ENCODE peak calls at places on chromosomes 13 and 19, in six cellular contexts. G is tibial artery, I is IMR-90, O is neural crest cell, F is tibial nerve, R is esophagus muscularis mucosa. A is an unnamed sample.

GRCh38 chr13:94195715-94196114 is 283.8 kb downstream of the DCT start:
- DNase-seq in G (no peak), I (peak), O (no peak), F (no peak), R (no peak), A (no peak)

GRCh38 chr13:90541346-90541745 is 806.1 kb upstream of the MIR17HG start:
- DNase-seq in G (no peak), I (no peak), O (no peak), F (no peak), R (no peak), A (no peak)

GRCh38 chr13:112349681-112350080 is 26.5 kb upstream of the SPACA7 start:
- DNase-seq in G (no peak), I (no peak), O (no peak), F (no peak), R (no peak), A (no peak)

GRCh38 chr13:100725472-100725871 is 50.9 kb upstream of the TMTC4 start:
- DNase-seq in G (no peak), I (no peak), O (no peak), F (no peak), R (no peak), A (no peak)

GRCh38 chr13:113836917-113837553 is 26.8 kb downstream of the GAS6 start:
- DNase-seq in G (peak), I (peak), O (no peak), F (peak), R (no peak), A (no peak)

GRCh38 chr19:42254083-42254849 is 662 bp downstream of the ERF start:
- DNase-seq in G (peak), I (peak), O (peak), F (peak), R (peak), A (no peak)

GRCh38 chr13:67133476-67133875 is 96.7 kb downstream of the PCDH9 start:
- DNase-seq in G (no peak), I (peak), O (no peak), F (no peak), R (no peak), A (no peak)

GRCh38 chr13:95573226-95573625 is 20.7 kb downstream of the CLDN10 start:
- DNase-seq in G (no peak), I (peak), O (no peak), F (no peak), R (no peak), A (no peak)

GRCh38 chr13:101751488-101751887 is 299.0 kb downstream of the ITGBL1 start:
- DNase-seq in G (no peak), I (peak), O (no peak), F (no peak), R (no peak), A (no peak)

GRCh38 chr13:22114630-22115311 is 443.9 kb downstream of the FGF9 start:
- DNase-seq in G (no peak), I (peak), O (no peak), F (no peak), R (no peak), A (no peak)

GRCh38 chr13:107650081-107650701 is 565.1 kb downstream of the LIG4 start:
- DNase-seq in G (peak), I (peak), O (peak), F (peak), R (no peak), A (peak)

GRCh38 chr19:38669532-38669931 is 22.1 kb downstream of the ACTN4 start:
- DNase-seq in G (no peak), I (no peak), O (no peak), F (no peak), R (no peak), A (no peak)

GRCh38 chr13:20873348-20873747 is 29.2 kb downstream of the XPO4 start:
- DNase-seq in G (no peak), I (peak), O (no peak), F (no peak), R (no peak), A (no peak)

GRCh38 chr19:23991170-23991569 is 76.5 kb downstream of the ZNF726 start:
- DNase-seq in G (no peak), I (no peak), O (no peak), F (no peak), R (no peak), A (no peak)

GRCh38 chr13:32209670-32210069 is 105.5 kb downstream of the ZAR1L start:
- DNase-seq in G (no peak), I (peak), O (no peak), F (no peak), R (peak), A (no peak)

GRCh38 chr19:21604351-21604926 is 99.0 kb downstream of the ZNF429 start:
- DNase-seq in G (no peak), I (peak), O (no peak), F (no peak), R (no peak), A (no peak)

GRCh38 chr19:34556500-34556899 is 74.9 kb downstream of the WTIP start:
- DNase-seq in G (no peak), I (no peak), O (peak), F (no peak), R (no peak), A (no peak)

GRCh38 chr19:20397292-20397691 is 168.3 kb downstream of the ZNF737 start:
- DNase-seq in G (no peak), I (no peak), O (no peak), F (no peak), R (no peak), A (no peak)

GRCh38 chr13:21465710-21466160 is 6.6 kb upstream of the ZDHHC20 start:
- DNase-seq in G (no peak), I (no peak), O (no peak), F (no peak), R (no peak), A (no peak)

GRCh38 chr19:17420267-17420924 is 549 bp downstream of the MVB12A start:
- DNase-seq in G (peak), I (no peak), O (peak), F (no peak), R (no peak), A (peak)

GRCh38 chr19:39237200-39238184 is 7.3 kb downstream of the IFNL3 start:
- DNase-seq in G (no peak), I (no peak), O (no peak), F (no peak), R (no peak), A (no peak)

GRCh38 chr19:15280915-15281683 is 48.9 kb upstream of the EPHX3 start:
- DNase-seq in G (peak), I (peak), O (no peak), F (peak), R (peak), A (peak)
- TF ChIP-seq CTCF in G (peak), I (peak), O (no peak), F (no peak), R (no peak), A (no peak)

GRCh38 chr19:4061683-4062575 is 4.8 kb downstream of the ZBTB7A start:
- DNase-seq in G (no peak), I (no peak), O (no peak), F (no peak), R (no peak), A (no peak)

GRCh38 chr19:4064551-4065260 is 2.0 kb downstream of the ZBTB7A start:
- DNase-seq in G (peak), I (no peak), O (no peak), F (no peak), R (no peak), A (no peak)

GRCh38 chr19:4064073-4064550 is 2.6 kb downstream of the ZBTB7A start:
- DNase-seq in G (no peak), I (peak), O (no peak), F (no peak), R (no peak), A (no peak)

GRCh38 chr19:4062576-4063368 is 3.9 kb downstream of the ZBTB7A start:
- DNase-seq in G (no peak), I (no peak), O (no peak), F (no peak), R (no peak), A (no peak)

DNA sequence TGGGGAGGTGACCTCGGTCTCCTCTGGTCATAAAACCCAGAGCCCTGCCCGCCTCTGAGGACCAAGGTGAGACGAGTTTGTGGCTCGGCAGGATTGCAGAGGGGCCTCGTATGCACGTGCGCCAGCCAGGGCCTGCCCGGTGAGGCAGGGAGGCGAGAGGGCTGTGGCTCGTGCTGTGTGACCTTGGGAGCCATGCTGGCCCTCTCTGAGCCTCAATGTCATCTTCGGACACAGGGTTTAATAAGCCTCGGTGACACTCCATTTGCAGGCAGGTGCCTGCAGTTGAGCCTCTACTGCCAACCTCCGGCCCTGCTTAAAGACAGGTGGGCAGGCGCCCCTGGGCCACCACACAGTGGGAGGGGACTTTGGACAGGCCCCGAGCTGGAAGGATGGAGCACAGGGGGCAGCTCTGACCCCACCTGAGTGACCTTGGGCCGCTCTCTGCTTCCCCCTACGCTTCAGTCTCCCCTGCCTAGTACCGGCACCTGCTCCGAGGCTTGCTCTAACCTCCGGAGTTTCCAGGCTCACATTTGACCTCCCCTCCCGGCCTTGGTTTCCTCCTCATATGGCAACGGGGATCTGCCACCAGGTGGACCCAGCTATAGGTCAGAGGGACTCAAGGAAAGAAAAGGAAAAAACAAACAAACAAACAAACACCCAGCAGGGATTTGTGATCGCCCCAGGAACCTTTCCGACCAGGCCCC is 3.2 kb downstream of the ZBTB7A start:
- DNase-seq in G (no peak), I (no peak), O (no peak), F (no peak), R (no peak), A (no peak)
- TF ChIP-seq CTCF in G (no peak), I (no peak), O (no peak), F (no peak), R (no peak), A (no peak)

GRCh38 chr13:34941835-34942731 is at the start of gene NBEA:
- DNase-seq in G (peak), I (peak), O (peak), F (peak), R (peak), A (peak)
- TF ChIP-seq CTCF in G (peak), I (no peak), O (peak), F (peak), R (no peak), A (peak)

GRCh38 chr19:33302974-33303790 is 848 bp upstream of the CEBPA start:
- DNase-seq in G (peak), I (peak), O (peak), F (no peak), R (no peak), A (peak)

GRCh38 chr19:33306191-33306590 is 3.9 kb upstream of the CEBPA start:
- DNase-seq in G (no peak), I (no peak), O (no peak), F (no peak), R (no peak), A (no peak)

GRCh38 chr19:33303791-33304759 is 1.7 kb upstream of the CEBPA start:
- DNase-seq in G (no peak), I (no peak), O (no peak), F (no peak), R (no peak), A (no peak)

GRCh38 chr19:33306853-33307792 is 4.8 kb upstream of the CEBPA start:
- DNase-seq in G (no peak), I (no peak), O (no peak), F (no peak), R (no peak), A (no peak)

DNA sequence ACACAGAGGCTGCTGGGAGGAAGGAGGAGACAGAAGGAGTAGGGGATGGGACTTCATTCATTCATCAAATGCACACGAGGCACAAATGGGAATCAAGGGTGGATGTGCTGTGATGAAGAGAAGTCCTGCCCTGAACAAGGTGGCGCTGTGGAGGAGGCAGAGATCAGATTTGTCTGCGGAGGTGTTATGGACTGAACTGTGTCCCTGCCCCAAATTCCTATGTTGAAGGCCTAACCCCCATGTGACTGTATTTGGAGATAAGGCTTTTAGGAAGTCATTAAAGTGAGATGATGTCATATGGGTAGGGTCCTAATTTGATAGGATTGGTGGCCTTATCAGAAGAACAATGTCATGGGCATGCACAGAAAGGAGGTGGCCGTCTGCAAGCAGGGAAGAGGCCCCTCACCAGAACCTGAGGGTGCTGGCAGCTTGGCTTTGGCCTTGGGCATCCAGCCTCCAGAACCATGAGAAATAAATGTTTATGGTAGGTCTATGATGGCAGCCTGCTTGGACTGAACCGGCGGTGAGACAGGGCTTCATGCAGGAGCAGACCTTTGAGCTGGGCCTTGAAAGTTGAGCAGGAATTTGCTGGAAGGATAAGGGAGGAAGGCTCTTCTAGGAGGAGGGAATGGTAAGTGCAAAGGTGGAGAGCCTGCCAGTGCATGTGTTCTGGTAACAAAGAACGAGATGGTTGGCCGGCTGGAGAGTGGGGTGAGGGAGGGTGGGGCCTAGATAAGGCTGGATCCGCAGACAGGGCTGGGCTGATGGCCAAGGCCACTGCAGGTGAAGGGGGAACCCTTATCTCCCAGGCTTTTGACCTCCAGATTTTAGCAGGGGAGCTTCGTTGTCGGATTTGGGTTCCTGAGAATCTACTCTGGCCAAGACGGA is 2.7 kb upstream of the CEBPA start:
- DNase-seq in G (no peak), I (no peak), O (no peak), F (no peak), R (no peak), A (no peak)
- TF ChIP-seq CTCF in G (no peak), I (no peak), O (no peak), F (no peak), R (no peak), A (no peak)

GRCh38 chr13:76884167-76884566 is 2.0 kb downstream of the KCTD12 start:
- DNase-seq in G (peak), I (no peak), O (no peak), F (peak), R (no peak), A (no peak)
- TF ChIP-seq CTCF in G (no peak), I (no peak), O (peak), F (peak), R (peak), A (no peak)

DNA sequence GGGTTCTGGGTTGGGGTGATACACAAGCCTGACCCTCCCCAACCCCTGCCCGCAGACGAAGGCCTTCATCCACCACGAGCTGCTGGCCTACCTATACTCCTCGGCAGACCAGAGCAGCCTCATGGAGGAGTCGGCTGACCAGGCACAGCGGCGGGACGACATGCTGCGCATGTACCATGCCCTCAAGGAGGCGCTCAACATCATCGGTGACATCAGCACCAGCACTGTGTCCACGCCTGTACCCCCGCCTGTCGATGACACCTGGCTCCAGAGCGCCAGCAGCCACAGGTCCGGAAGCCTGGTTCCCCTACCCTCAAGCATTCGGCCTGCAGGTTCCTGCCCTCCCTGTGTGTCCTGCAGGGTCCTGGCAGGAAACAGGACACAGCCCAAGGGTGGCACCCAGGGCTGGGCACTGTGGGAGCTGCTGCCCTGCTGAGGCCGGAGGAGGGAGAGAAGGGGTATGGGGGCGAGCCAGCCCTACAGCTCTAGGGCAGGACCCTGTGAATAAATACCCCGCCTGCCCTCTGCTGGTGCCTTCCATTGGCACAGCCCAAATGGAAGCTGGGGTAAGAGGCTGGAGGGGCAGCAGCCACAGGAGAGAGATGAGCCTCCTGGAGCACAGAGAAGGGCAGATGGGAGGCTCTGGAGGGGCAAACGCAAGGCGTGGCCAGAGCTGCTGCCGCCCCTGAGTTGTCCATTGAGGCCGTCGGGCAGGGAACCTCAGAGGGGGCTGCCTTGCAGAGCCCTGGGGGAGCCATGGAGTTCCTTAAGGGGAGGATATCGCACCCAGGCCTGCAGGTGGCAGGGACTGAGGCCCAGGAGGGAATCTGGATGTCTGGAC is 6.8 kb downstream of the TMED1 start:
- DNase-seq in G (no peak), I (no peak), O (no peak), F (no peak), R (no peak), A (no peak)
- TF ChIP-seq CTCF in G (no peak), I (no peak), O (peak), F (no peak), R (no peak), A (no peak)

GRCh38 chr19:45161715-45162463 is 1.1 kb upstream of the NKPD1 start:
- DNase-seq in G (no peak), I (peak), O (peak), F (no peak), R (no peak), A (no peak)
- TF ChIP-seq CTCF in G (peak), I (peak), O (peak), F (no peak), R (no peak), A (peak)

GRCh38 chr13:45742985-45743384 is 40.9 kb downstream of the CBY2 start:
- DNase-seq in G (no peak), I (no peak), O (no peak), F (no peak), R (no peak), A (no peak)

DNA sequence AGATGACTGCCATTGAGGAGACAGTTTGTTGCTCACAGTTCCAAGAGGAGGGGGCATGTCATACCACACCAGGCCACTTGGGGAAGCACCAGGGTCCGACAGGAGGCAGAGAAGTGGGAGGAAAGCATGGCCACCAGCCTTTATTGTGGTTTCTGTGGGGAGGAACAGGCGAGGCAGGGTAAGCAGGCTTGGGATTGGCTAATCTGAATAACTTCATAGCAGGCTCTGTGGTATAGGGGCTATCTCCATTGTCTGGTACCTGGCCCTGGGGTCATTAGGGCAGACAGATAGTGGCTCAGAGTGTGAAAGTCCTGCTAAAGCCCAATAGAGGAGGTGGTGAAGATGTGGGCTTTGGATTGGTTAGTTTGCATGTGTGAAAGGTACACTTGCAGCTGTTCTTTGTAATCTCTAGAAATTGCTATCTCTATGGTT is 35.5 kb downstream of the CBY2 start:
- DNase-seq in G (no peak), I (no peak), O (no peak), F (no peak), R (no peak), A (no peak)
- TF ChIP-seq CTCF in G (no peak), I (no peak), O (no peak), F (no peak), R (no peak), A (peak)

DNA sequence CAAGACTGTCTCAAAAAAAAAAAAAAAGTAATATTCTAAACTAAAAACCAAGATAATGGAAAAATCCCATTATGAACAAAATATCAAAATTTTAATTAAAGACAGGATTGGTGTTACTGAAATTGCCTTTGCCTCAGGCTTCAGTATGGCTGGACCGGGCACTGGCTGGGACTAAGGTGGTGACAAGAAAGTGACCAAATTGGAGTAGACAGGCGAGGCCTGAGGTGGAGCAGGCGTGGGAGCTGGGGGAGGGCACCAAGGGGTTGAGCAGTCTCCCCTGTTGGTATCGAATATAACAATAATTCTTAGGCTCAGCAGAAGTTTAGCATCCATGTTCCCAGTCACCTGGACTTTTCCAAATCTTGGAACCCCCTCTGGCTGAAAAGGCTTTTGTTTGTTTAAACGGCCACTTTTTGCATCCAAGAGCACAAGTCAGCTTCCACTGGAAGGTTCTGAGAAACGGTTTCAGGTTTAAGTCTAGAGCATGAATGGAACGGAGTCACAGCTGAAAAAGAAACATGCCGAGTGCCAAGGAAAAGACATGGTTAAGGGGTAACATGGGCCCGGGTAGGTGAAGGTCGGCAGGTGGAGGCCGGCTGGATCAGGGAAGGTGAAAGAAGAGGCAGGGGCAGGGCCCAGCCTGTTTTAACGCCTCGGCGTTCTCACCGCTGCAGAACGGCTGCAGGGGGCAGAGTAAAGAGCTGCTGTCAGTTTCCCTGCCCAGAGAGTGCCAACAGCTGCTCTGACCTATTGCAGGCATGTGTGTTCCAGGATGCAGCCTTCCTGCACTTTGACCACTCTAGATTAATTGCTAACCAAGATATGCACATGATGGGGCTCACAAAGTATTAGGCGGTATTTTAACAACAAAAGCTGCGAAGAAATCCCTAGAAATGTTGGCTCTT is 104.4 kb downstream of the TM9SF2 start:
- DNase-seq in G (peak), I (no peak), O (peak), F (no peak), R (no peak), A (no peak)
- TF ChIP-seq CTCF in G (peak), I (no peak), O (peak), F (peak), R (peak), A (no peak)